ENCODE peak calls at places on chromosome 16, in four cellular contexts. One of them, this sample, is unnamed.

GRCh38 chr16:57862698-57863433 is 60.6 kb upstream of the KIFC3 start:
- DNase-seq in DND-41: no peak
- DNase-seq in H1: no peak
- DNase-seq in right lobe of liver: peak; percentile 77
- DNase-seq in this sample: no peak

GRCh38 chr16:4330277-4330882 is 14.5 kb downstream of the GLIS2 start:
- DNase-seq in DND-41: peak; percentile 59
- DNase-seq in H1: no peak
- DNase-seq in right lobe of liver: peak; percentile 88
- DNase-seq in this sample: peak; percentile 81

GRCh38 chr16:64428463-64428862 is 693.4 kb downstream of the CDH11 start:
- DNase-seq in DND-41: no peak
- DNase-seq in H1: no peak
- DNase-seq in right lobe of liver: no peak
- DNase-seq in this sample: no peak

GRCh38 chr16:1961651-1962067 is 2.3 kb downstream of the NDUFB10 start:
- DNase-seq in H1: no peak
- DNase-seq in right lobe of liver: no peak
- DNase-seq in DND-41: peak; percentile 42
- DNase-seq in this sample: no peak

GRCh38 chr16:67154578-67155304 is 3.9 kb upstream of the B3GNT9 start:
- DNase-seq in DND-41: no peak
- DNase-seq in H1: no peak
- DNase-seq in right lobe of liver: no peak
- DNase-seq in this sample: no peak

GRCh38 chr16:79307214-79307613 is 293.3 kb downstream of the MAF start:
- DNase-seq in DND-41: no peak
- DNase-seq in right lobe of liver: peak; percentile 51
- DNase-seq in H1: no peak
- DNase-seq in this sample: peak; percentile 31

GRCh38 chr16:26317885-26318284 is 626.1 kb downstream of the HS3ST4 start:
- DNase-seq in DND-41: no peak
- DNase-seq in right lobe of liver: no peak
- DNase-seq in H1: no peak
- DNase-seq in this sample: no peak

GRCh38 chr16:66175580-66175979 is 190.9 kb upstream of the CDH5 start:
- DNase-seq in DND-41: no peak
- DNase-seq in right lobe of liver: no peak
- DNase-seq in H1: no peak
- DNase-seq in this sample: no peak

GRCh38 chr16:58684354-58685083 is at the start of gene SLC38A7:
- DNase-seq in right lobe of liver: peak; percentile 90
- DNase-seq in DND-41: peak; percentile 81
- DNase-seq in H1: peak; percentile 61
- DNase-seq in this sample: peak; percentile 85

GRCh38 chr16:81456523-81457325 is 12.1 kb downstream of the CMIP start:
- DNase-seq in DND-41: no peak
- DNase-seq in H1: no peak
- DNase-seq in right lobe of liver: peak; percentile 83
- DNase-seq in this sample: no peak

GRCh38 chr16:1659071-1659470 is 19.0 kb upstream of the JPT2 start:
- DNase-seq in DND-41: no peak
- DNase-seq in right lobe of liver: no peak
- DNase-seq in H1: no peak
- DNase-seq in this sample: no peak

GRCh38 chr16:74691093-74691855 is 9.4 kb downstream of the MLKL start:
- DNase-seq in right lobe of liver: no peak
- DNase-seq in DND-41: no peak
- DNase-seq in H1: no peak
- DNase-seq in this sample: no peak

GRCh38 chr16:30112197-30113030 is 923 bp downstream of the GDPD3 start:
- DNase-seq in right lobe of liver: peak; percentile 51
- DNase-seq in DND-41: peak; percentile 71
- DNase-seq in H1: no peak
- DNase-seq in this sample: no peak

GRCh38 chr16:55062446-55062845 is 131.8 kb downstream of the IRX5 start:
- DNase-seq in right lobe of liver: no peak
- DNase-seq in H1: no peak
- DNase-seq in DND-41: no peak
- DNase-seq in this sample: no peak

GRCh38 chr16:57892447-57893096 is 78.4 kb downstream of the CNGB1 start:
- DNase-seq in right lobe of liver: peak; percentile 68
- DNase-seq in DND-41: no peak
- DNase-seq in H1: no peak
- DNase-seq in this sample: peak; percentile 41

GRCh38 chr16:25478476-25478875 is 213.3 kb upstream of the HS3ST4 start:
- DNase-seq in right lobe of liver: no peak
- DNase-seq in H1: no peak
- DNase-seq in DND-41: no peak
- DNase-seq in this sample: no peak

DNA sequence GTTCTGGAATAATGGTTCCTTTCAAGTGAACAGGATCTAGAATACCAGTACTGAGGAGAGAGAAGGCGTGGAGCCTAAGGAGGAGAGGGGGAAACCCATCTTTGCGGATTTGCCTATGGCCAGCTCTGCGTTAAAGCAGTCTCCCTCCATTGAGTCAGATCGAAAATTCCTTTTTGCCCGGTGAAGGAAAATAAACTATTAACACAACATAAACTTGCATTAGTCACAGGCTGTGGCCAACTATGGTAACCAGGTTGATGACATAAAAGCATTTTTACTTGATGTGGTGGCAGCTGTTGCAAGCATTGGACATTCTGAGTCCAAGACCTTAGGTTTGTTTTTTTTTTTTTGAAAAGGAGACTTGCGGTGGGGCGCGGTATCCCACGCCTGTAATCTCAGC is 8.9 kb downstream of the LDAF1 start:
- DNase-seq in H1: no peak
- DNase-seq in DND-41: no peak
- DNase-seq in right lobe of liver: no peak
- DNase-seq in this sample: no peak
- H3K27ac ChIP-seq in H1: no peak overlapping the region
- H3K27ac ChIP-seq in DND-41: no peak overlapping the region
- H3K27ac ChIP-seq in right lobe of liver: no peak overlapping the region
- H3K27ac ChIP-seq in this sample: no peak overlapping the region

DNA sequence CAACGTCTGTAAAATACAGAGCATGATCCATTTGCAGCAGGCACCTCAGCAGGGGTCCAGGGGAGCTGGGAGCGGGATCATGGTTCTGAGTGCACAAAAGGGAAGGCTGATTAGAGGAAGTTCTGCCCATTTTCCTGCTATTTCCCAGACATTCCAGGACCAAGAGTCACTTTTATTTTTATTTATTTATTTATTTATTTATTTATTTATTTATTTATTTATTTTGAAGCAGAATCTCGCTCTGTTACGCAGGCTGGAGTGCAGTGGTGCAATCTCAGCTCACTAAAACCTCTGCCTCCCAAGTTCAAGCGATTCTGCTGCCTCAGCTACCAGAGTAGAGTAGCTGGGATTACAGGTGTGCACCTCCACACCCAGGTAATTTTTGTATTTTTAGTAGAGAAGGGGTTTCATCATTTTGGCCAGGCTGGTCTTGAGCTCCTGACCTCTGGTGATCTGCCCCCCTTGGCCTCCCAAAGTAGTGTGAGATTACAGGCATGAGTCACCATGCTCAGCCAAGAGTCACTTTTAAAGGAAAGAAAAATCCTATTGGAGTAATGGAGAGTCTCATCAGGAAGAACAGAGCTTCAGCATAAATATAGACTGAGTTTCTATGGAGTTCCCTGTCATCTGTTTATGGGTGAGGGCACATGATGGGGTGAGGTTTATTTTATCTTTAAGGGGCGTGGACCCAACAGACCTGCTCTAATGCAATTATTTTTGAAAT is 355.2 kb downstream of the HAPSTR1 start:
- DNase-seq in DND-41: no peak
- DNase-seq in H1: no peak
- DNase-seq in right lobe of liver: no peak
- DNase-seq in this sample: no peak
- H3K4me1 ChIP-seq in DND-41: no peaks in the 10 kb centered on the region
- H3K4me1 ChIP-seq in H1: peaks cover 8% of the 10 kb centered on the region
- H3K4me1 ChIP-seq in right lobe of liver: no peaks in the 10 kb centered on the region
- H3K4me1 ChIP-seq in this sample: no peaks in the 10 kb centered on the region

GRCh38 chr16:15583526-15583925 is 59.4 kb downstream of the MARF1 start:
- DNase-seq in DND-41: no peak
- DNase-seq in right lobe of liver: no peak
- DNase-seq in H1: no peak
- DNase-seq in this sample: no peak

GRCh38 chr16:15578824-15579223 is 64.1 kb downstream of the MARF1 start:
- DNase-seq in right lobe of liver: no peak
- DNase-seq in H1: no peak
- DNase-seq in DND-41: no peak
- DNase-seq in this sample: no peak

GRCh38 chr16:15585956-15586355 is 57.0 kb downstream of the MARF1 start:
- DNase-seq in H1: no peak
- DNase-seq in right lobe of liver: no peak
- DNase-seq in DND-41: no peak
- DNase-seq in this sample: no peak

GRCh38 chr16:15576960-15577958 is 65.7 kb downstream of the MARF1 start:
- DNase-seq in right lobe of liver: peak; percentile 81
- DNase-seq in DND-41: no peak
- DNase-seq in H1: no peak
- DNase-seq in this sample: no peak

DNA sequence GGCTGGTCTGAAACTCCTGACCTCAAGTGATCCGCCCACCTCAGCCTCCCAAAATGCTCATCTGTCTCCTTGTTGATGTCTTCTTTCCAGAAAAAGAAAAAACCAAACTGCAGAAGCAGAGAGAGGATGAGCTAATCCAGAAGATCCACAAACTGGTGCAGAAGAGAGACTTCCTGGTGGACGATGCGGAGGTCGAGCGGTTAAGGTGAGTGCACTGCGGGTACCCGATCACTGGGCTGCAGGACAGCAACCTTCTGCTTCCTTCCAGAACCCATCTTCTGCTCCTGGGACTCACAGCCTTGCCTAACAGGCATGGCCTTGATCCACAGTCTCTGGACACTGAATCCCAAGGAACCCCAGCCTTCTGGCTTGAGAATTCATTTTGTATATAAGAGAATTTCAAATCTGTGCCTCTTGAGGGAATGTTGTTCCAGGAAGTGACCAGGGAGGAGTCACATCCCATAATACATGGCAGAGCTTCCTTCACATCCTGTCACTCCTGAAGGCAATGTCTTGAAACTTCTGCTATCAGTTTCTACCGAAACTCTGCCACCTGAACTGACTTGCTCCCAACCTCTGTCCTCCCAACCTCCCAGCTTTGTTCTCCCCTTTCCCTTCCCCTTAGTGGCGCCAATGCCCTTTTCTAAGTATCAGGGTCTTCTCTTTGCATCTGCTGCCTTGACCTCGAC is 61.7 kb downstream of the MARF1 start:
- DNase-seq in DND-41: no peak
- DNase-seq in H1: no peak
- DNase-seq in right lobe of liver: no peak
- DNase-seq in this sample: no peak
- H3K27ac ChIP-seq in DND-41: no peak overlapping the region
- H3K27ac ChIP-seq in H1: no peak overlapping the region
- H3K27ac ChIP-seq in right lobe of liver: no peak overlapping the region
- H3K27ac ChIP-seq in this sample: peak overlapping the region; percentile 64

GRCh38 chr16:85163278-85164112 is 51.2 kb upstream of the CIBAR2 start:
- DNase-seq in DND-41: no peak
- DNase-seq in H1: no peak
- DNase-seq in right lobe of liver: no peak
- DNase-seq in this sample: no peak

GRCh38 chr16:85166699-85167588 is 54.7 kb upstream of the CIBAR2 start:
- DNase-seq in right lobe of liver: no peak
- DNase-seq in H1: no peak
- DNase-seq in DND-41: no peak
- DNase-seq in this sample: no peak

GRCh38 chr16:85165781-85166180 is 53.5 kb upstream of the CIBAR2 start:
- DNase-seq in DND-41: no peak
- DNase-seq in right lobe of liver: no peak
- DNase-seq in H1: no peak
- DNase-seq in this sample: no peak

GRCh38 chr16:85166281-85166680 is 54.0 kb upstream of the CIBAR2 start:
- DNase-seq in H1: no peak
- DNase-seq in DND-41: no peak
- DNase-seq in right lobe of liver: no peak
- DNase-seq in this sample: no peak

DNA sequence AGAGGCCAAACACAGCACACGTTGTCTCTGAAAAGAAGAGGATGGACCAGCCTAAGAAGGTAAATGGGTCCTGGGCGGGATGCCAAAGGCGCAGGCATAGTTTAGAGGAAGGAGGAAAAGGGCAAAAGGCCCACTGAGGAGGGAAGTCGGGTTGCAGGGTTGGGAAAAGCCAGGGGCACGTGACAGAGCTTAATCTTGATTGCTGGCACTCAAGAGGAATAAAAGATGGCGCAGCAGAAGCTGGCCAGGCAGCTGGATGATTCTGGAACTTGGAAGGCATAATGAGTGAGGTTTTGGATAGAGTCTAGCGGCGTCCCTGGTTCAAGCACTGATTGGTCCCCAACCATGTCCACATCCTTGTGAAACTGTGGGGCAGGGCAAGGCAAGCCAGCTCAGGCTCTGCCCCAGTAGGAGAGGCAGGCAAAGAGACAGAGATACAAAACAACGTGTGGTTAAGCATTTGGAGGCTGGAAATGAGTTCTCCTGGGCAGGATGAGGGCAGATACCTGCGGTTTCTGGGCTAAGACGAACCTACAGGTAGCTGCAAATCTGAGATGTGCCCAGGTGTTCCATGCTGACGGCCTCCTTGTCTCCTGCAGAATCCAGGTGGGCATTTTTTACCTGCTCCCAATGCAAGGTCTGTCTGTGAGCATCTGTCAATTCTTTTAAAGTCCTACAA is 52.7 kb upstream of the CIBAR2 start:
- DNase-seq in DND-41: no peak
- DNase-seq in H1: no peak
- DNase-seq in right lobe of liver: no peak
- DNase-seq in this sample: no peak
- H3K4me1 ChIP-seq in DND-41: no peaks in the 10 kb centered on the region
- H3K4me1 ChIP-seq in H1: peaks cover 14% of the 10 kb centered on the region
- H3K4me1 ChIP-seq in right lobe of liver: peaks cover 39% of the 10 kb centered on the region
- H3K4me1 ChIP-seq in this sample: no peaks in the 10 kb centered on the region

This sample was measured in lung.